ENCODE peak calls at places on chromosomes 1 and 21, in six cellular contexts. G is spleen, R is left lung, D is GM23248, T is tibial artery, U is left ventricle myocardium inferior. W is an unnamed sample.
A peak's percentile ranks its signal among the peaks of the same experiment; 100 is the strongest.

GRCh38 chr1:1630191-1630964 is 1.6 kb upstream of the MMP23B start:
- DNase-seq in G (peak; percentile 97), R (peak; percentile 81), D (peak; percentile 58), T (peak; percentile 83), U (peak; percentile 69), W (peak; percentile 91)

GRCh38 chr1:8261398-8261762 is 56.5 kb upstream of the SLC45A1 start:
- DNase-seq in G (no peak), R (no peak), D (no peak), T (no peak), U (no peak), W (no peak)

GRCh38 chr1:177517556-177517955 is 346.8 kb downstream of the BRINP2 start:
- DNase-seq in G (no peak), R (no peak), D (peak; percentile 70), T (no peak), U (no peak), W (no peak)

GRCh38 chr1:39933956-39934941 is 20.7 kb upstream of the MFSD2A start:
- DNase-seq in G (peak; percentile 78), R (peak; percentile 94), D (peak; percentile 99), T (peak; percentile 88), U (peak; percentile 57), W (no peak)

GRCh38 chr1:109041614-109042473 is at the start of gene WDR47:
- DNase-seq in G (peak; percentile 100), R (peak; percentile 96), D (peak; percentile 98), T (peak; percentile 98), U (peak; percentile 95), W (peak; percentile 98)

GRCh38 chr21:34684174-34684876 is 15.5 kb downstream of the CLIC6 start:
- DNase-seq in G (no peak), R (no peak), D (no peak), T (no peak), U (no peak), W (no peak)

GRCh38 chr1:119626841-119627240 is 21.2 kb downstream of the ZNF697 start:
- DNase-seq in G (no peak), R (no peak), D (peak; percentile 50), T (peak; percentile 73), U (no peak), W (no peak)

GRCh38 chr1:174953657-174954435 is 45.9 kb upstream of the CACYBP start:
- DNase-seq in G (no peak), R (no peak), D (no peak), T (no peak), U (no peak), W (no peak)

GRCh38 chr1:230195199-230195598 is 128.2 kb downstream of the GALNT2 start:
- DNase-seq in G (no peak), R (no peak), D (no peak), T (no peak), U (no peak), W (no peak)

GRCh38 chr1:193498088-193498605 is 311.7 kb upstream of the B3GALT2 start:
- DNase-seq in G (no peak), R (no peak), D (no peak), T (no peak), U (no peak), W (no peak)

GRCh38 chr21:45432575-45433255 is 27.8 kb downstream of the COL18A1 start:
- DNase-seq in G (no peak), R (no peak), D (peak; percentile 36), T (peak; percentile 86), U (no peak), W (no peak)

GRCh38 chr1:181443231-181443853 is 40.0 kb upstream of the CACNA1E start:
- DNase-seq in G (no peak), R (no peak), D (no peak), T (no peak), U (no peak), W (no peak)

GRCh38 chr1:90223401-90223800 is 228.5 kb downstream of the ZNF326 start:
- DNase-seq in G (no peak), R (no peak), D (no peak), T (no peak), U (no peak), W (no peak)

GRCh38 chr1:219533280-219533679 is 79.6 kb downstream of the ZC3H11B start:
- DNase-seq in G (no peak), R (no peak), D (peak; percentile 7), T (no peak), U (no peak), W (no peak)

GRCh38 chr1:24415910-24416665 is 486 bp downstream of the NIPAL3 start:
- DNase-seq in G (peak; percentile 76), R (peak; percentile 35), D (peak; percentile 60), T (no peak), U (no peak), W (peak; percentile 23)

GRCh38 chr1:81840805-81841204 is 40.1 kb downstream of the ADGRL2 start:
- DNase-seq in G (no peak), R (no peak), D (no peak), T (no peak), U (no peak), W (no peak)

GRCh38 chr1:58107943-58108342 is 438.6 kb downstream of the OMA1 start:
- DNase-seq in G (no peak), R (no peak), D (no peak), T (no peak), U (no peak), W (no peak)

GRCh38 chr1:53725238-53725689 is 13.7 kb downstream of the GLIS1 start:
- DNase-seq in G (no peak), R (no peak), D (peak; percentile 45), T (no peak), U (no peak), W (no peak)

GRCh38 chr1:198186916-198187580 is 30.2 kb downstream of the NEK7 start:
- DNase-seq in G (no peak), R (no peak), D (peak; percentile 25), T (no peak), U (no peak), W (no peak)

GRCh38 chr1:32623775-32624174 is 26.6 kb downstream of the ZBTB8OS start:
- DNase-seq in G (no peak), R (no peak), D (no peak), T (no peak), U (no peak), W (no peak)

GRCh38 chr1:212981025-212981495 is 30.7 kb downstream of the VASH2 start:
- DNase-seq in G (no peak), R (no peak), D (no peak), T (no peak), U (peak; percentile 53), W (no peak)

GRCh38 chr21:33664135-33664534 is 21.8 kb downstream of the ITSN1 start:
- DNase-seq in G (no peak), R (no peak), D (no peak), T (no peak), U (no peak), W (no peak)

GRCh38 chr1:159923203-159924024 is 1.9 kb downstream of the TAGLN2 start:
- DNase-seq in G (peak; percentile 94), R (peak; percentile 93), D (peak; percentile 94), T (peak; percentile 94), U (peak; percentile 89), W (peak; percentile 89)

GRCh38 chr1:41868241-41868953 is 50.3 kb downstream of the HIVEP3 start:
- DNase-seq in G (no peak), R (no peak), D (no peak), T (no peak), U (no peak), W (no peak)

GRCh38 chr21:34630536-34631143 is 15.7 kb upstream of the RCAN1 start:
- DNase-seq in G (no peak), R (no peak), D (peak; percentile 74), T (no peak), U (no peak), W (peak; percentile 6)

GRCh38 chr1:83581747-83582146 is 417.2 kb downstream of the TTLL7 start:
- DNase-seq in G (no peak), R (no peak), D (no peak), T (no peak), U (no peak), W (no peak)

GRCh38 chr1:67715819-67716218 is 30.8 kb downstream of the GADD45A start:
- DNase-seq in G (no peak), R (no peak), D (no peak), T (no peak), U (no peak), W (no peak)
- H3K27me3 ChIP-seq in G (no peaks in the 10 kb centered on the region), R (no peaks in the 10 kb centered on the region), D (no peaks in the 10 kb centered on the region), T (no peaks in the 10 kb centered on the region), U (no peaks in the 10 kb centered on the region), W (no peaks in the 10 kb centered on the region)

GRCh38 chr1:11397151-11397902 is 81.6 kb upstream of the DISP3 start:
- DNase-seq in G (peak; percentile 48), R (no peak), D (no peak), T (no peak), U (no peak), W (no peak)

GRCh38 chr1:11391891-11392290 is 87.1 kb upstream of the DISP3 start:
- DNase-seq in G (peak; percentile 36), R (no peak), D (no peak), T (no peak), U (no peak), W (no peak)

GRCh38 chr1:11394592-11395229 is 84.2 kb upstream of the DISP3 start:
- DNase-seq in G (no peak), R (no peak), D (no peak), T (no peak), U (no peak), W (no peak)

GRCh38 chr1:11399250-11399649 is 79.7 kb upstream of the DISP3 start:
- DNase-seq in G (no peak), R (no peak), D (no peak), T (no peak), U (no peak), W (no peak)

DNA sequence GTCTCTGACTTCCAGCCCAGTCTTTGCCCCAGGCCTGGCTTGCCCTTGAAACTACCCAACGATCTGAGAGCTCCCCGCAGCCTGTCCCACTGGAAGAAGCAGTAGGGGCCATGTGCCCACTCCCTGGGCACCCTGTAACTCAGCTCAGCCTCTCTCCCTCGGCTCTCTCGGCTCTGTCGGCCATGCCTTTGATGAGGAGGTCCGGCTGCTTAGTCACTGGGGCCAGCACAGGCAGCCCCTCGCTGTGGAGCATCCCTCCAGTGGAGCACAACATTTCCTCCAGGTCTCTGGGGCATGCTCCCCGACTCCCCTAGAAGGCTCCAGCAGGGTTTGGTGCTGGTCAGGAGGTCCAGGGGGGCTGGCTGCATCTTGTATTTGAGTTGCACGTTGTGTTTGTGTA is 83.3 kb upstream of the DISP3 start:
- DNase-seq in G (peak; percentile 47), R (no peak), D (no peak), T (no peak), U (no peak), W (no peak)
- H3K4me1 ChIP-seq in G (no peaks in the 10 kb centered on the region), R (no peaks in the 10 kb centered on the region), D (no peaks in the 10 kb centered on the region), T (no peaks in the 10 kb centered on the region), U (no peaks in the 10 kb centered on the region), W (no peaks in the 10 kb centered on the region)

GRCh38 chr1:89126234-89126580 is 293 bp upstream of the GBP2 start:
- DNase-seq in G (no peak), R (no peak), D (no peak), T (no peak), U (no peak), W (no peak)
- H3K4me3 ChIP-seq in G (peak overlapping the region; percentile 45), R (peak overlapping the region; percentile 27), D (peak overlapping the region; percentile 70), T (peak overlapping the region; percentile 58), U (peak overlapping the region; percentile 69), W (peak overlapping the region; percentile 100)

DNA sequence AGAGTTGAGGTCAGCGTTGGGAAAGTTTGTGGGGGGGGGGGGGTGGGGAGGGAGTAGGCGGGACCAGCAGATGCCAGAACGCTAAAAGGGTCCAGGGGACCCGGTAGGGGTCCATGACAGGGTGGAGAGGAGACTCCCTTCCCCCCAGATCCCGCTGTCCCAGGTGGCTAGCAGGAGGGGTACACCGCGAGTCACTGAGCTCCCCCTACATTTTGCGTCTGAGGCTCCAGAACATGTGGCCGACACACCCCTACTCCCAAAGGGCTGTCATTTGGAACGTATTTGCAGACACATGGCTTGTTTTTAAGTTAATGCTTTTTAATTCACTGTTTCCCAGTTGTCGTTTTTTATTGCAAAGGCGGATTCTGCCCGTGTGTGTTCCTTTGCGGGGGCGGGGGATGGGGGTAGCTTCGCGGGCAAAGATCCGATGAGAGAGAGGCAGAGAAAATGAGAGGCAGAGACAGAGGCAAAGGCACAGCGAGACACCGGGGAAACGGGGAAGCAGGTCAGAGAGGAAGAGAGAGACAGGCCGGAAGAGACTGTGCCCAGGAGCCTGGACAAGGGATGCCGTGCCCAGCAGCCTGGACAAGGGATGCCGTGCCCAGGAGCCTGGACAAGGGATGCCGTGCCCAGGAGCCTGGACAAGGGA is 270.2 kb downstream of the FOXD2 start:
- DNase-seq in G (no peak), R (no peak), D (peak; percentile 18), T (no peak), U (no peak), W (no peak)
- H3K27me3 ChIP-seq in G (peaks cover 79% of the 10 kb centered on the region), R (peaks cover 82% of the 10 kb centered on the region), D (peaks cover 58% of the 10 kb centered on the region), T (peaks cover 22% of the 10 kb centered on the region), U (peaks cover 94% of the 10 kb centered on the region), W (peaks cover 9% of the 10 kb centered on the region)

W was measured in CD4-positive, CD25-positive, alpha-beta regulatory T cell.